ENCODE peak calls at places on chromosomes 1 and 21, in four cellular contexts. C is IMR-90, M is mesendoderm, O is H1. Q is an unnamed sample.

GRCh38 chr1:205356424-205357151 is at the start of gene KLHDC8A:
- DNase-seq in C (no peak), O (no peak), M (no peak), Q (peak)

GRCh38 chr1:110542730-110543129 is 23.8 kb upstream of the KCNA10 start:
- DNase-seq in M (peak), O (no peak), C (peak), Q (no peak)

GRCh38 chr21:34061983-34062382 is 11.4 kb upstream of the MRPS6 start:
- DNase-seq in O (no peak), M (peak), C (no peak), Q (no peak)

GRCh38 chr1:209883341-209883971 is 54.6 kb upstream of the SYT14 start:
- DNase-seq in C (peak), O (no peak), M (peak), Q (no peak)

GRCh38 chr1:185681034-185681633 is 53.1 kb upstream of the HMCN1 start:
- DNase-seq in C (peak), O (no peak), M (peak), Q (no peak)

GRCh38 chr1:198923940-198924339 is 285.1 kb downstream of the PTPRC start:
- DNase-seq in O (no peak), C (no peak), M (no peak), Q (no peak)

GRCh38 chr1:167487614-167488013 is 30.7 kb downstream of the CD247 start:
- DNase-seq in M (no peak), C (no peak), O (no peak), Q (no peak)

GRCh38 chr1:89721351-89721750 is 88.4 kb downstream of the LRRC8C start:
- DNase-seq in M (no peak), O (no peak), C (peak), Q (no peak)

GRCh38 chr1:29736582-29737188 is 500.4 kb downstream of the PTPRU start:
- DNase-seq in C (peak), O (no peak), M (peak), Q (peak)

GRCh38 chr1:97304366-97304765 is 582.8 kb downstream of the PTBP2 start:
- DNase-seq in O (no peak), M (no peak), C (no peak), Q (no peak)

GRCh38 chr1:212915245-212916091 is 34.9 kb upstream of the VASH2 start:
- DNase-seq in O (no peak), M (peak), C (peak), Q (peak)

GRCh38 chr1:206468571-206468970 is 1.7 kb upstream of the IKBKE start:
- DNase-seq in M (peak), C (no peak), O (no peak), Q (no peak)

GRCh38 chr1:54602559-54602958 is 20.8 kb downstream of the FAM151A start:
- DNase-seq in C (no peak), M (no peak), O (no peak), Q (no peak)

GRCh38 chr1:111736548-111737215 is 2.5 kb downstream of the INKA2 start:
- DNase-seq in M (no peak), C (peak), O (no peak), Q (no peak)

GRCh38 chr1:36947384-36947783 is 86.9 kb downstream of the GRIK3 start:
- DNase-seq in M (peak), C (no peak), O (no peak), Q (peak)

GRCh38 chr1:88661188-88661587 is 22.9 kb upstream of the PKN2 start:
- DNase-seq in M (peak), C (no peak), O (no peak), Q (no peak)

GRCh38 chr1:59079434-59080135 is 217.3 kb upstream of the FGGY start:
- DNase-seq in O (no peak), C (peak), M (no peak), Q (no peak)

GRCh38 chr21:31554511-31555022 is 104.9 kb upstream of the SOD1 start:
- DNase-seq in C (peak), O (no peak), M (peak), Q (peak)

GRCh38 chr1:105172803-105173202 is 1423.1 kb downstream of the AMY1C start:
- DNase-seq in O (no peak), C (no peak), M (no peak), Q (no peak)

GRCh38 chr1:190478193-190479007 is 736 bp upstream of the BRINP3 start:
- DNase-seq in M (peak), C (peak), O (no peak), Q (peak)

GRCh38 chr1:25944986-25945385 is 38.8 kb upstream of the STMN1 start:
- DNase-seq in M (peak), C (peak), O (no peak), Q (no peak)

GRCh38 chr1:53681647-53682368 is 57.2 kb downstream of the GLIS1 start:
- DNase-seq in C (peak), M (peak), O (peak), Q (peak)

GRCh38 chr1:41712687-41713086 is 206.0 kb downstream of the HIVEP3 start:
- DNase-seq in C (no peak), O (no peak), M (no peak), Q (no peak)

GRCh38 chr1:237799762-237800474 is 90.8 kb downstream of the ZP4 start:
- DNase-seq in C (peak), M (peak), O (peak), Q (peak)

GRCh38 chr1:61007534-61008364 is 74.6 kb upstream of the NFIA start:
- DNase-seq in M (no peak), C (no peak), O (no peak), Q (no peak)

GRCh38 chr1:52629021-52629643 is 3.8 kb upstream of the SHISAL2A start:
- DNase-seq in C (peak), O (no peak), M (peak), Q (peak)

GRCh38 chr21:36929622-36930021 is 36.8 kb downstream of the HLCS start:
- DNase-seq in M (peak), O (no peak), C (peak), Q (no peak)

GRCh38 chr1:96464991-96465875 is 256.4 kb upstream of the PTBP2 start:
- DNase-seq in M (no peak), C (peak), O (no peak), Q (no peak)

GRCh38 chr1:64569376-64569775 is 99.4 kb downstream of the CACHD1 start:
- DNase-seq in M (no peak), C (no peak), O (no peak), Q (no peak)

GRCh38 chr1:231934797-231935196 is 308.2 kb downstream of the DISC1 start:
- DNase-seq in O (no peak), C (peak), M (peak), Q (no peak)

GRCh38 chr1:76262591-76262990 is 188.0 kb downstream of the ST6GALNAC3 start:
- DNase-seq in C (no peak), O (no peak), M (no peak), Q (no peak)

GRCh38 chr1:210367561-210367960 is 38.9 kb downstream of the HHAT start:
- DNase-seq in O (no peak), C (no peak), M (no peak), Q (peak)

GRCh38 chr1:34869754-34870153 is 10.2 kb upstream of the SMIM12 start:
- DNase-seq in M (no peak), C (no peak), O (no peak), Q (no peak)

GRCh38 chr1:21851430-21852250 is 39.6 kb downstream of the LDLRAD2 start:
- DNase-seq in C (no peak), M (no peak), O (no peak), Q (no peak)

GRCh38 chr1:21854090-21854750 is 42.2 kb downstream of the LDLRAD2 start:
- DNase-seq in C (no peak), O (no peak), M (no peak), Q (no peak)

GRCh38 chr1:21854751-21855131 is 42.7 kb downstream of the LDLRAD2 start:
- DNase-seq in O (no peak), M (no peak), C (no peak), Q (no peak)

GRCh38 chr1:21853130-21853424 is 41.0 kb downstream of the LDLRAD2 start:
- DNase-seq in M (no peak), C (no peak), O (no peak), Q (no peak)

GRCh38 chr1:21852282-21853129 is 40.4 kb downstream of the LDLRAD2 start:
- DNase-seq in C (no peak), M (no peak), O (no peak), Q (no peak)
- H3K56ac ChIP-seq in C (no peak), M (no peak), O (no peak), Q (no peak)

GRCh38 chr1:164739189-164739588 is 180.2 kb downstream of the PBX1 start:
- DNase-seq in O (no peak), C (no peak), M (no peak), Q (no peak)
- H2BK5ac ChIP-seq in O (no peak), C (no peak), M (no peak), Q (no peak)

GRCh38 chr1:12345350-12346217 is 115.8 kb downstream of the VPS13D start:
- DNase-seq in C (no peak), M (no peak), O (no peak), Q (no peak)
- H3K23ac ChIP-seq in C (no peak), M (no peak), O (no peak), Q (no peak)

GRCh38 chr1:108947871-108948525 is 15.3 kb downstream of the CLCC1 start:
- DNase-seq in O (no peak), M (no peak), C (no peak), Q (peak)
- H3K56ac ChIP-seq in O (no peak), M (no peak), C (no peak), Q (no peak)